ENCODE peak calls at places on chromosome 15, in ten cellular contexts. B is stomach, K is dorsolateral prefrontal cortex, U is GM13976, E is A549, D is AG04450, W is ovary, Y is astrocyte, C is IMR-90, R is neural crest cell. N is an unnamed sample.
A peak's percentile ranks its signal among the peaks of the same experiment; 100 is the strongest.

GRCh38 chr15:44195151-44195740 is at the start of gene FRMD5:
- DNase-seq in B (peak; percentile 91), K (peak; percentile 95), U (peak; percentile 94), E (peak; percentile 83), D (peak; percentile 92), W (peak; percentile 72), Y (peak; percentile 96), C (peak; percentile 95), R (peak; percentile 94), N (peak; percentile 92)

GRCh38 chr15:70376929-70377691 is 279.4 kb upstream of the TLE3 start:
- DNase-seq in B (peak; percentile 53), K (no peak), U (no peak), E (no peak), D (no peak), W (peak; percentile 49), Y (peak; percentile 62), C (peak; percentile 2), R (no peak), N (peak; percentile 61)

GRCh38 chr15:41794081-41794480 is 19.8 kb downstream of the MAPKBP1 start:
- DNase-seq in B (no peak), K (no peak), U (no peak), E (no peak), D (no peak), W (no peak), Y (no peak), C (peak; percentile 52), R (no peak), N (no peak)

GRCh38 chr15:74773731-74774252 is 8.1 kb upstream of the CSK start:
- DNase-seq in B (no peak), K (no peak), U (no peak), E (no peak), D (no peak), W (no peak), Y (no peak), C (no peak), R (no peak), N (no peak)

GRCh38 chr15:24878153-24878552 is 76.6 kb upstream of the SNRPN start:
- DNase-seq in B (no peak), K (peak; percentile 49), U (no peak), E (no peak), D (no peak), W (peak; percentile 47), Y (peak; percentile 34), C (peak; percentile 61), R (no peak), N (peak; percentile 30)

GRCh38 chr15:63553388-63553791 is 43.8 kb upstream of the FBXL22 start:
- DNase-seq in B (peak; percentile 59), K (no peak), U (no peak), E (no peak), D (peak; percentile 83), W (no peak), Y (peak; percentile 100), C (peak; percentile 97), R (no peak), N (no peak)

GRCh38 chr15:77033417-77033728 is 37.5 kb downstream of the TSPAN3 start:
- DNase-seq in B (peak; percentile 23), K (peak; percentile 35), U (no peak), E (no peak), D (no peak), W (no peak), Y (no peak), C (no peak), R (peak; percentile 1), N (no peak)

GRCh38 chr15:40694706-40695468 is at the start of gene RAD51:
- DNase-seq in B (peak; percentile 92), K (peak; percentile 85), U (peak; percentile 95), E (peak; percentile 83), D (peak; percentile 84), W (peak; percentile 92), Y (peak; percentile 88), C (peak; percentile 93), R (peak; percentile 86), N (peak; percentile 90)

GRCh38 chr15:80977627-80978036 is 12.0 kb downstream of the MESD start:
- DNase-seq in B (peak; percentile 71), K (peak; percentile 66), U (no peak), E (peak; percentile 68), D (no peak), W (peak; percentile 36), Y (no peak), C (no peak), R (peak; percentile 63), N (peak; percentile 73)
- TF ChIP-seq CTCF in B (no peak), K (peak; percentile 76), U (peak; percentile 40), E (peak; percentile 53), D (peak; percentile 47), W (no peak), Y (peak; percentile 38), C (peak; percentile 42), R (peak; percentile 81), N (peak; percentile 53)

DNA sequence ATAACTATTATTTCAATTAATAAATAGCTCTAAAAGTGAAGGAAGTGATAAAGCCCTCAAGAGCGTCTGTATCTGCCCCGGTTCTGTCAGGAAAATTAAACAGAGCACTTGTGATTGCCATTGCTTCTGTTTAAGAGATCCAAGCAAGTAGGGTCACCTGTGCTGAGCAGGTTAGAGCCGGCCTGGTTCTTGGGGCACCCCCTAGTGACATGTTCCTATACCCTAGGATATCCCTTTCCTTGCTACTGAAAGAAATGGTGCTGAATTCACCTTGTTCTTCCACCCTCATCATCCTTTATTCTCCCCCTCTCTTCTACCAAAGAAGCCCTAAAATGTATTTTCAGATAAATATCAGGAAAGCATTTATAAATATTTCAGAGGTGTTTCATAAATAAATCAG is 323.5 kb downstream of the RORA start:
- DNase-seq in B (no peak), K (no peak), U (no peak), E (no peak), D (no peak), W (no peak), Y (no peak), C (no peak), R (no peak), N (no peak)
- TF ChIP-seq CTCF in B (no peak), K (no peak), U (no peak), E (no peak), D (peak; percentile 8), W (no peak), Y (no peak), C (no peak), R (no peak), N (no peak)

GRCh38 chr15:66842710-66843441 is 140.8 kb downstream of the SMAD6 start:
- DNase-seq in B (peak; percentile 75), K (no peak), U (no peak), E (peak; percentile 81), D (no peak), W (peak; percentile 84), Y (peak; percentile 52), C (peak; percentile 59), R (peak; percentile 29), N (no peak)

GRCh38 chr15:66843581-66843980 is 141.5 kb downstream of the SMAD6 start:
- DNase-seq in B (no peak), K (no peak), U (no peak), E (no peak), D (no peak), W (no peak), Y (no peak), C (no peak), R (no peak), N (no peak)

GRCh38 chr15:66844041-66844746 is 142.2 kb downstream of the SMAD6 start:
- DNase-seq in B (no peak), K (no peak), U (no peak), E (no peak), D (no peak), W (no peak), Y (no peak), C (no peak), R (no peak), N (no peak)

GRCh38 chr15:66840615-66841014 is 138.6 kb downstream of the SMAD6 start:
- DNase-seq in B (no peak), K (no peak), U (no peak), E (no peak), D (no peak), W (no peak), Y (no peak), C (no peak), R (no peak), N (no peak)

DNA sequence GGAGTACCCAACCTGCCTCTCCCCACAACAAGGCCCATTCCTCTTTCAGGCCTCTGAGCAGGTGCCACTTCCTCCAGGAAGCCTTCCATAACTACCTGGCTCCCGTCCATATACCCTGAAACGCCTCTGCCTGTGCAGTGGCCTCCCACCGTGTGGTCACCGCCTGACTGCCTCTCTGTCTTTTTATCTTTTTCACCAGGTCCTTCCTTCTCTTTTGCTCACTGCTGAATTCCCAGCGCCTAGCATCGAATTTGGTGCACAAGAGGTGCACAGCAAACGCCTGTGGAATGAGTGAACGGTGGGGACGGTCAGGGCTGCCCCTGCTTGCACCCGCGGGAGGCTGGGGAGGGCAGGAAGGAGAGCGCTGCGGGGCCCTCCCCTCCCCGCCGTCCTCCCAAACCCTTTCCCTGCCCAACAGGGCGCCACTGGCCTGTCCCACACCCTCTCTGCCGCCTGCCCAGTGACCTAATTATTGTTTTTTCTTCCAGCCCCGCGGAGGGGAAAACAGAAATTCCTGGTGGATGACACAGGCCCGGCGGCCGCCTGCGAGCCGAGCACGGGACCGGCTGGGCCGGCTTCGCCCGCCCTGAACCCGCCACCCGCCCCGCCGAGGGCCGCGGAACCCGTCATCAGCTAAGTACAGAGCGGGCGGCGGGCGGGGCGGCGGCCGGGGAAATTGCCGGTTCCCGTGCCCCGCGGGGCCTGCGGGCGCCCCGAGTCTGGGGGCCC is 140.1 kb downstream of the SMAD6 start:
- DNase-seq in B (peak; percentile 88), K (no peak), U (no peak), E (peak; percentile 81), D (peak; percentile 68), W (peak; percentile 89), Y (peak; percentile 83), C (peak; percentile 89), R (no peak), N (peak; percentile 70)
- TF ChIP-seq CTCF in B (no peak), K (no peak), U (no peak), E (no peak), D (no peak), W (no peak), Y (no peak), C (peak; percentile 1), R (no peak), N (no peak)

GRCh38 chr15:37136666-37137065 is 36.3 kb upstream of the MEIS2 start:
- DNase-seq in B (no peak), K (no peak), U (no peak), E (no peak), D (no peak), W (no peak), Y (no peak), C (peak; percentile 49), R (no peak), N (no peak)

GRCh38 chr15:37134699-37135131 is 34.4 kb upstream of the MEIS2 start:
- DNase-seq in B (no peak), K (no peak), U (no peak), E (peak; percentile 15), D (no peak), W (no peak), Y (no peak), C (peak; percentile 58), R (no peak), N (no peak)

GRCh38 chr15:37133619-37134018 is 33.3 kb upstream of the MEIS2 start:
- DNase-seq in B (no peak), K (no peak), U (no peak), E (no peak), D (no peak), W (no peak), Y (no peak), C (peak; percentile 61), R (no peak), N (no peak)

GRCh38 chr15:37134244-37134643 is 33.9 kb upstream of the MEIS2 start:
- DNase-seq in B (no peak), K (no peak), U (no peak), E (no peak), D (no peak), W (no peak), Y (no peak), C (no peak), R (no peak), N (no peak)

DNA sequence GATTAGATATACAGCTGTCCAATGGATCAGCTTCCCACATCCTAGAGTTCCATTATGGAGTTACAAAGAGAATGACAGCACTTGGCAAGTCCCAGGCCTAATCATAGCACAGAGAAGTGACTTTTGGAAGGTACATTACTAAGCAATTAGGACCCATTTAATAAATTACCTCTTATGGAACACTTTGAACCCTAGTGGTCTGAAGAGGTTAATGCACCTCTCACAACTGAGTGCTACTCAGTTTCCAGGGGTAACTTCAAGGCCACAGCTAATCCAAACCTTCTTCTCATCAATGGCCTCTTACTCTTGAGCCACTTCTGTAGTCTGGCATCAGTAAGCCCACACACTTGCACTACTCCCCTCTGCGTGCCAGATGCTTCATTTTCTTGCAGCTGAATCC is 34.9 kb upstream of the MEIS2 start:
- DNase-seq in B (no peak), K (no peak), U (no peak), E (no peak), D (no peak), W (no peak), Y (no peak), C (no peak), R (no peak), N (no peak)
- TF ChIP-seq CTCF in B (no peak), K (no peak), U (no peak), E (no peak), D (peak; percentile 32), W (no peak), Y (peak; percentile 38), C (peak; percentile 19), R (peak; percentile 41), N (peak; percentile 66)

N was measured in endothelial cell.